ENCODE peak calls at places on chromosomes 13 and 19, in four cellular contexts. P is Peyer's patch, B is mammary epithelial cell, T is keratinocyte. X is an unnamed sample.

GRCh38 chr19:58356236-58356970 is 3.1 kb upstream of the A1BG start:
- DNase-seq in P (no peak), B (peak; percentile 18), T (no peak), X (no peak)

GRCh38 chr13:21395953-21396352 is 63.1 kb downstream of the ZDHHC20 start:
- DNase-seq in P (no peak), B (no peak), T (no peak), X (no peak)

GRCh38 chr13:113211774-113212173 is 2.4 kb downstream of the CUL4A start:
- DNase-seq in P (no peak), B (no peak), T (no peak), X (no peak)

GRCh38 chr13:112760440-112760839 is 70.6 kb downstream of the ATP11A start:
- DNase-seq in P (no peak), B (no peak), T (no peak), X (no peak)

GRCh38 chr13:35926859-35927530 is 204.2 kb downstream of the DCLK1 start:
- DNase-seq in P (no peak), B (no peak), T (no peak), X (no peak)

GRCh38 chr19:11861301-11861700 is 12.8 kb downstream of the ZNF439 start:
- DNase-seq in P (no peak), B (no peak), T (no peak), X (no peak)

GRCh38 chr13:104553156-104553555 is 1486.9 kb upstream of the SLC10A2 start:
- DNase-seq in P (no peak), B (no peak), T (no peak), X (no peak)

GRCh38 chr13:44653261-44653660 is 77.1 kb upstream of the TSC22D1 start:
- DNase-seq in P (no peak), B (peak; percentile 36), T (peak; percentile 2), X (no peak)

GRCh38 chr19:42199440-42200115 is 17.9 kb downstream of the DEDD2 start:
- DNase-seq in P (peak; percentile 74), B (peak; percentile 80), T (peak; percentile 93), X (peak; percentile 53)

GRCh38 chr13:29428992-29429315 is 166.5 kb downstream of the SLC7A1 start:
- DNase-seq in P (no peak), B (no peak), T (no peak), X (no peak)

GRCh38 chr13:25378528-25378927 is 6.8 kb downstream of the ATP8A2 start:
- DNase-seq in P (no peak), B (no peak), T (no peak), X (no peak)

GRCh38 chr13:92483894-92484293 is 742.7 kb upstream of the GPC6 start:
- DNase-seq in P (no peak), B (no peak), T (no peak), X (no peak)

GRCh38 chr13:77800219-77800618 is 102.7 kb downstream of the SLAIN1 start:
- DNase-seq in P (no peak), B (no peak), T (no peak), X (no peak)

GRCh38 chr19:16760990-16761389 is 41.3 kb downstream of the NWD1 start:
- DNase-seq in P (no peak), B (no peak), T (no peak), X (no peak)

GRCh38 chr13:50370303-50370950 is 355.2 kb downstream of the KCNRG start:
- DNase-seq in P (peak; percentile 56), B (no peak), T (no peak), X (no peak)

GRCh38 chr19:56170261-56170660 is 5.5 kb upstream of the GALP start:
- DNase-seq in P (no peak), B (peak; percentile 75), T (no peak), X (no peak)

GRCh38 chr19:15419413-15420025 is 731 bp upstream of the AKAP8L start:
- DNase-seq in P (no peak), B (no peak), T (no peak), X (no peak)

GRCh38 chr19:48806518-48806817 is 4.4 kb downstream of the BCAT2 start:
- DNase-seq in P (no peak), B (no peak), T (no peak), X (no peak)

GRCh38 chr13:91539458-91540156 is 141.2 kb downstream of the GPC5 start:
- DNase-seq in P (no peak), B (no peak), T (no peak), X (no peak)

GRCh38 chr19:31548941-31549340 is 199.7 kb upstream of the TSHZ3 start:
- DNase-seq in P (no peak), B (peak; percentile 6), T (no peak), X (no peak)

GRCh38 chr19:48154003-48154402 is 16.1 kb downstream of the LIG1 start:
- DNase-seq in P (no peak), B (no peak), T (no peak), X (no peak)

GRCh38 chr13:37403776-37404497 is 194.6 kb downstream of the POSTN start:
- DNase-seq in P (no peak), B (peak; percentile 52), T (no peak), X (no peak)

GRCh38 chr13:93116809-93117208 is 109.8 kb upstream of the GPC6 start:
- DNase-seq in P (no peak), B (no peak), T (no peak), X (no peak)

GRCh38 chr13:31134055-31134711 is 27.5 kb downstream of the HSPH1 start:
- DNase-seq in P (no peak), B (no peak), T (no peak), X (no peak)

GRCh38 chr13:23736541-23736940 is 152.7 kb downstream of the MIPEP start:
- DNase-seq in P (no peak), B (no peak), T (no peak), X (no peak)

GRCh38 chr13:42893346-42893745 is 98.7 kb downstream of the EPSTI1 start:
- DNase-seq in P (no peak), B (peak; percentile 12), T (no peak), X (no peak)

GRCh38 chr19:13693933-13694332 is 70.4 kb upstream of the MRI1 start:
- DNase-seq in P (no peak), B (no peak), T (no peak), X (no peak)

GRCh38 chr13:83667606-83668005 is 214.7 kb downstream of the SLITRK1 start:
- DNase-seq in P (no peak), B (no peak), T (no peak), X (no peak)

GRCh38 chr13:80862466-80862865 is 521.5 kb upstream of the SPRY2 start:
- DNase-seq in P (no peak), B (no peak), T (no peak), X (no peak)

DNA sequence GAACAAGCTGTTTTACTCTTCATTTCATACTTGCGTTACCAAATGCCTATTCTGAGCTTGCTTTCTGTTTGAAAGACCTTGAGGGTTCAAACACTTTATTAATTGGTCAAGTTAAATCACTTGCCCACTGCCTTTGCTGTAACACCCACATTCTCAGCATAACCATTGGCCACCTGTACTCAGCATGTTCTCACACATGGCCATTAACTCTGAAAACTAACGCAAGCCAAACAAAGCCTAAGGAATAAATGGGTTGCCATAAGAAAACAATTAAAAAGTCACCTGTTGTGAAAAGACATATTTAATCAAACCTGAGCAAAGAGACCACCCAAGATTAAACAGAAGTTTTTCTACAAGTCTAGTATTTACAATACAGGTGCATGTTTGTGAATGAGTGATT is 517.2 kb upstream of the SPRY2 start:
- DNase-seq in P (no peak), B (no peak), T (no peak), X (no peak)
- H3K27ac ChIP-seq in P (no peak overlapping the region), B (no peak overlapping the region), T (no peak overlapping the region), X (no peak overlapping the region)

GRCh38 chr13:46639033-46639981 is 86.3 kb downstream of the LRCH1 start:
- DNase-seq in P (no peak), B (no peak), T (no peak), X (no peak)
- H3K27ac ChIP-seq in P (no peak overlapping the region), B (no peak overlapping the region), T (no peak overlapping the region), X (peak overlapping the region; percentile 56)

GRCh38 chr19:959935-960502 is 24.1 kb upstream of the WDR18 start:
- DNase-seq in P (no peak), B (no peak), T (no peak), X (no peak)

GRCh38 chr19:961866-962620 is 22.1 kb upstream of the WDR18 start:
- DNase-seq in P (no peak), B (no peak), T (no peak), X (peak; percentile 69)

GRCh38 chr19:960601-960938 is 23.6 kb upstream of the WDR18 start:
- DNase-seq in P (no peak), B (no peak), T (no peak), X (no peak)

GRCh38 chr19:956747-957451 is 27.2 kb upstream of the WDR18 start:
- DNase-seq in P (no peak), B (no peak), T (no peak), X (no peak)

DNA sequence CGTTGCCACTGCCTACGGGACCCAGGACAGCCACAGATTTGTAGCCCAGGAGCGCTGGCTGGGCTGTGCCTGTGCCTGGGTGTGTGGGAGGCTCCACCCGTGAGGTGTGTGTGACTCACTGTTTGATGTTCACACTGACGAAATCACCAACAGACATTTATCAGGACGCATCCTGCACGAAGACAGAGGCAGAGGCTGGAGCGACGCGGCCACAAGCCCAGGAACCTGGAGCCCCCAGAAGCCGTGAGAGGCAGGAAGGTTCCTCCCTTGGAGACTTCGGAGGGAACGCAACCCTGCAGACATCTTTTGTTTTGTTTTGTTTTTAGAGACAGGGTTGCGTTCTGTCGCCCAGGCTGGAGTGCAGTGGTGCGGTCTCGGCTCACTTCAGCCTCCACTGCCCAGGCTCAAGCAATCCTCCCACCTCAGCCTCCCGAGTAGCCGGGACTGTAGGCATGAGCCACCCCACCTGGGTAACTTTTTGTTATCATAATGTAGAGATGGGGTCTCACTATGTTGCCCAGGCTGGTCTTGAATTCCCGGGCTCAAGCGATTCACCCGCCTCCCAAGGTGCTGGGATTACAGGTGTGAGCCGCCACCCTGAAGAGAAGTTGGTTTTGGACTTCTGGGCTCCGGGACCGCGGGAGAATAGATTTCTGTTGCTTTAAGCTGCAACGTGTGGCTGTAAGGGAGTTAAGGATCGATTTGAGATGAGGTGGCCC is 25.0 kb upstream of the WDR18 start:
- DNase-seq in P (no peak), B (peak; percentile 40), T (no peak), X (no peak)
- H3K27ac ChIP-seq in P (no peak overlapping the region), B (no peak overlapping the region), T (no peak overlapping the region), X (no peak overlapping the region)

GRCh38 chr13:86945596-86945995 is 725.6 kb upstream of the SLITRK5 start:
- DNase-seq in P (no peak), B (no peak), T (no peak), X (no peak)
- H3K27ac ChIP-seq in P (no peak overlapping the region), B (no peak overlapping the region), T (no peak overlapping the region), X (no peak overlapping the region)

X was measured in transverse colon.